ENCODE peak calls at places on chromosomes 4 and X, in six cellular contexts. S, N, Y, T, V and O are unnamed samples.

GRCh38 chrX:10555846-10556245 is 64.5 kb downstream of the MID1 start:
- DNase-seq in T (no peak), V (no peak), S (no peak), N (no peak), Y (no peak), O (no peak)

GRCh38 chr4:104879367-104879766 is 267.3 kb upstream of the TET2 start:
- DNase-seq in V (no peak), N (no peak), Y (peak; percentile 8), T (no peak), S (no peak), O (no peak)

GRCh38 chrX:34716322-34716721 is 59.2 kb upstream of the TMEM47 start:
- DNase-seq in T (no peak), Y (no peak), S (no peak), N (no peak), V (no peak), O (no peak)

GRCh38 chrX:139126493-139126892 is 404.0 kb upstream of the F9 start:
- DNase-seq in T (peak; percentile 72), N (peak; percentile 46), Y (peak; percentile 0), V (no peak), S (peak; percentile 12), O (no peak)

GRCh38 chr4:3635090-3635820 is 103.0 kb upstream of the LRPAP1 start:
- DNase-seq in V (no peak), T (no peak), S (no peak), N (no peak), Y (no peak), O (no peak)

GRCh38 chr4:86536166-86536565 is 57.9 kb upstream of the PTPN13 start:
- DNase-seq in N (no peak), T (no peak), S (no peak), V (no peak), Y (no peak), O (no peak)

GRCh38 chrX:123339201-123339905 is 155.3 kb downstream of the GRIA3 start:
- DNase-seq in Y (no peak), T (no peak), S (no peak), V (no peak), N (no peak), O (no peak)

GRCh38 chr4:83093060-83093640 is 21.4 kb downstream of the PLAC8 start:
- DNase-seq in S (no peak), Y (no peak), N (no peak), V (no peak), T (no peak), O (no peak)

GRCh38 chr4:165009493-165010227 is 22.1 kb upstream of the TRIM60 start:
- DNase-seq in V (no peak), T (no peak), N (no peak), Y (no peak), S (no peak), O (no peak)

GRCh38 chrX:51461053-51462050 is 35.0 kb downstream of the NUDT11 start:
- DNase-seq in Y (no peak), N (no peak), T (peak; percentile 37), V (no peak), S (peak; percentile 6), O (no peak)

GRCh38 chr4:70877539-70877938 is 24.6 kb upstream of the MOB1B start:
- DNase-seq in S (no peak), N (no peak), V (no peak), Y (no peak), T (no peak), O (no peak)

GRCh38 chrX:97429101-97429500 is 545.4 kb downstream of the RPA4 start:
- DNase-seq in V (no peak), Y (no peak), S (no peak), T (no peak), N (no peak), O (no peak)

GRCh38 chrX:13126785-13127184 is 82.4 kb upstream of the FAM9C start:
- DNase-seq in V (no peak), T (no peak), S (peak; percentile 4), Y (no peak), N (no peak), O (no peak)

GRCh38 chrX:31333181-31333831 is 261.5 kb upstream of the FTHL17 start:
- DNase-seq in S (no peak), T (no peak), N (no peak), V (no peak), Y (no peak), O (no peak)

GRCh38 chrX:133335027-133335426 is 80.3 kb downstream of the GPC4 start:
- DNase-seq in T (peak; percentile 22), N (no peak), Y (no peak), S (no peak), V (no peak), O (no peak)

GRCh38 chr4:81472249-81473085 is 760 bp upstream of the RASGEF1B start:
- DNase-seq in N (no peak), Y (no peak), S (peak; percentile 24), V (peak; percentile 24), T (peak; percentile 47), O (peak; percentile 13)

GRCh38 chr4:151039733-151040132 is 24.6 kb upstream of the LRBA start:
- DNase-seq in T (no peak), S (no peak), N (no peak), V (no peak), Y (no peak), O (no peak)

GRCh38 chrX:21932277-21932996 is 8.1 kb upstream of the SMS start:
- DNase-seq in T (no peak), V (no peak), Y (no peak), N (no peak), S (peak; percentile 21), O (no peak)

GRCh38 chr4:39855909-39856512 is 121.7 kb downstream of the PDS5A start:
- DNase-seq in T (peak; percentile 15), N (no peak), Y (no peak), V (no peak), S (no peak), O (no peak)

GRCh38 chr4:176654565-176655216 is 138.0 kb downstream of the VEGFC start:
- DNase-seq in T (no peak), N (no peak), S (no peak), Y (no peak), V (no peak), O (no peak)

GRCh38 chr4:7144374-7145290 is 47.7 kb upstream of the SORCS2 start:
- DNase-seq in S (no peak), Y (no peak), T (no peak), V (no peak), N (no peak), O (no peak)

GRCh38 chr4:176205299-176205698 is 9.9 kb upstream of the SPATA4 start:
- DNase-seq in T (no peak), Y (no peak), S (no peak), V (no peak), N (no peak), O (no peak)

GRCh38 chr4:99668472-99668871 is 10.8 kb upstream of the C4orf54 start:
- DNase-seq in V (no peak), T (no peak), Y (no peak), S (no peak), N (no peak), O (no peak)

GRCh38 chrX:1488141-1488540 is 35.4 kb upstream of the ASMTL start:
- DNase-seq in N (no peak), T (no peak), S (no peak), Y (no peak), V (no peak), O (no peak)

GRCh38 chr4:39637572-39638357 is 900 bp downstream of the SMIM14 start:
- DNase-seq in T (peak; percentile 22), V (no peak), Y (no peak), N (peak; percentile 55), S (peak; percentile 64), O (no peak)

GRCh38 chrX:45851434-45851991 is 650.8 kb upstream of the DIPK2B start:
- DNase-seq in V (no peak), Y (no peak), S (no peak), N (peak; percentile 65), T (no peak), O (no peak)
- TF ChIP-seq POLR2AphosphoS5 in V (no peak), Y (no peak), S (no peak), N (no peak), T (no peak), O (no peak)

DNA sequence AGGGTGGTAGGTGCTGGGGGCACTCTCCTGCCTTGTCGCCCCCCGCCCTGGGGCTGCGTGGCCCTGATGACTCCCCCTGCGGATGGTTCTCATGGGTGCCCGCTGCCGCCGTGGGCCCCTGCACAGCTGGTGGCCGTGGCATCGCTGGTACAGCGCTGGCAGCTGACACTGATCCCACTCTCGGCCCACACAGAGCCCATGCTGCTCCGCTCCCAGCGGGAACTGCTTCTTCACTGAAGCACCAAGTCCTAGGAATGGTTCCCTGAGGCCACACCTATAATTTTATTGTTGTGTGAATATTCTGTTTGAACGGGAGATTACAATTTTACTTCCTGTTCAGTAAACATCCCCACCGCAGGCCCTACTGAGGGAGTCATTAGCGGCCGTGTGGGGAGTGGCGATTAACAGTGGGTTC is 138.6 kb upstream of the NKX1-1 start:
- DNase-seq in N (no peak), Y (no peak), S (no peak), T (no peak), V (no peak), O (no peak)
- TF ChIP-seq POLR2A in N (no peak), Y (no peak), S (no peak), T (no peak), V (no peak), O (no peak)

DNA sequence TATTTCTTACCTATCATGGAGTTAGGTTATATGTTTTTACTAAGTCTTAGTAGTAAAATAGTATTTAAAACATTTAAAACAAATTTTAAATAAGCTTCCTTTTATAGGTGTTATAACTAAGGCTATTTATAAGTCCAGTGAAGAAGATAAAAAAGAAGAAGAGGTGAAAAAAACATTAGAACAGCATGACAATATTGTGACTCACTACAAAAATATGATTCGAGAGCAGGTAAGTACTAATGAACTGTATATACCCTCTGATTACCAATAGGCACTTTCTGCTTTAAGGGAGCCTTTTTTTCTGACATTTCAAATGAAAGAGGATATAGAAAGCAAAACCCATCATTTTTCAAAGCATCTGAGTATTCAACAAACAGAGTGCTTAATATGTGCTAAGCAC is 76.6 kb downstream of the USO1 start:
- DNase-seq in N (no peak), T (no peak), V (no peak), S (no peak), Y (no peak), O (no peak)
- TF ChIP-seq TAF1 in N (no peak), T (no peak), V (no peak), S (no peak), Y (no peak), O (no peak)

DNA sequence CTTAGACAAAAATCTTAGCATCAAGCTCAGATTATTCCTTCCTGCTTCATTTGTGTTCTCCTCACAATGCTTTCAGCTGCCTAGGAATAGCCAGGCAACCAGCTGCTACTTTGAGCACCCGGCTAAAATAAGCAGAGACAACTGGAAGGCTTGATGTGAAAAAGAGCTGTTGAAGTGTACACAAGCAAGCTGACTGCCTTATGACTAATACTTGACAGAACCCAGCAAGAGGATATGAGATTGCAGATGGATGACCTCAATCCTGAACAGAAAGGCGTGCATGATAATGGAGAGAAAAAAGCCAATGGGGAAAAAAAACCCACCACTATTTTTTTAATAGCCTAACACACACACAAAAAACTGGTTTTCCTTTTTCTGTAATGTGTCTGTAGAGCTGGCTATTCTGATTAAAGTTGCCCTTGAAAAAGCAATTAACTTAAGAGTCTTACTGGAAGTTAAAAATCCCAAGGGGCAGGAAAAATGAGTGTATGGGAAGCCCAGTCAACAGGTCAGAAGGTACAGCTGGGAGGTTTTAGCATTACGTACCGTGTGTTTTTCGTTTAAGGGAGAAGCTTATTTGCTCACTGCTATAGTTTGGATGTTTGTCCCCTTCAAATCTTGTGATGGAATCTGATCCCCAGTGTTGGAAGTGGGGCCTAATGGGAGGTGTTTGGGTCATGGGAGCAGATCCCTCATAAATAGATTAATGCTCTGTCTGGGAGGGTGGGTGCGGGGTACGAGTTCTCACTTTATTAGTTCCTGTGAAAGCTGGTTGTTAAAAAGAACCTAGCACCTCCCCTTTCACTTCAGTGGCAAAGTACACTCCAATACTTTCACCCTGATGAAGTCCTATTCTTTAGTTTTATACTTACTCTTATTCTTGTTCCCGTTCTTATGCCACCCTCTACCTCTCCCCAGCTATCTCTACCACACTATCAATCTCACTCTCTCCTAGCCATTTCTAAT is 37.1 kb upstream of the HERC6 start:
- DNase-seq in N (peak; percentile 23), Y (no peak), S (peak; percentile 10), V (no peak), T (no peak), O (no peak)
- TF ChIP-seq POLR2AphosphoS5 in N (no peak), Y (no peak), S (no peak), V (no peak), T (no peak), O (no peak)